ENCODE peak calls at places on chromosomes 3 and 15, in ten cellular contexts. A is heart right ventricle, F is IMR-90, M is GM23248, J is keratinocyte, D is ascending aorta, L is uterus, Q is PC-3, P is SJSA1, I is brain microvascular endothelial cell. B is an unnamed sample.

GRCh38 chr3:128491900-128492352 is 1.1 kb downstream of the GATA2 start:
- DNase-seq in A (no peak), F (no peak), M (no peak), J (no peak), D (peak), L (peak), Q (no peak), P (no peak), I (no peak), B (no peak)

GRCh38 chr3:126319701-126320295 is 37.4 kb downstream of the KLF15 start:
- DNase-seq in A (no peak), F (no peak), M (no peak), J (no peak), D (peak), L (no peak), Q (no peak), P (no peak), I (no peak), B (peak)

GRCh38 chr15:33913459-33913858 is 54.8 kb upstream of the CHRM5 start:
- DNase-seq in A (no peak), F (peak), M (peak), J (no peak), D (no peak), L (no peak), Q (peak), P (no peak), I (no peak), B (no peak)

GRCh38 chr15:36334059-36334458 is 245.4 kb upstream of the CDIN1 start:
- DNase-seq in A (no peak), F (peak), M (peak), J (no peak), D (no peak), L (no peak), Q (peak), P (peak), I (peak), B (no peak)

GRCh38 chr15:80766275-80766674 is 12.9 kb upstream of the CEMIP start:
- DNase-seq in A (no peak), F (no peak), M (no peak), J (no peak), D (no peak), L (no peak), Q (no peak), P (no peak), I (no peak), B (no peak)

GRCh38 chr3:134545818-134546217 is 60.0 kb downstream of the CEP63 start:
- DNase-seq in A (no peak), F (no peak), M (no peak), J (no peak), D (no peak), L (no peak), Q (no peak), P (no peak), I (no peak), B (no peak)

GRCh38 chr3:13053425-13053824 is 19.8 kb downstream of the IQSEC1 start:
- DNase-seq in A (no peak), F (no peak), M (no peak), J (no peak), D (no peak), L (no peak), Q (no peak), P (no peak), I (no peak), B (no peak)

GRCh38 chr3:106943071-106943470 is 434.2 kb upstream of the CCDC54 start:
- DNase-seq in A (no peak), F (peak), M (peak), J (no peak), D (no peak), L (no peak), Q (no peak), P (no peak), I (no peak), B (no peak)

GRCh38 chr3:52240059-52240885 is 1.3 kb upstream of the TWF2 start:
- DNase-seq in A (peak), F (peak), M (peak), J (peak), D (peak), L (peak), Q (peak), P (no peak), I (peak), B (peak)

GRCh38 chr3:184604039-184604955 is 42.7 kb downstream of the EPHB3 start:
- DNase-seq in A (no peak), F (no peak), M (peak), J (no peak), D (no peak), L (no peak), Q (no peak), P (no peak), I (no peak), B (peak)

GRCh38 chr15:73926191-73927002 is at the start of gene LOXL1:
- DNase-seq in A (peak), F (peak), M (peak), J (no peak), D (peak), L (peak), Q (peak), P (peak), I (peak), B (peak)

GRCh38 chr3:127014536-127015281 is 31.8 kb downstream of the PLXNA1 start:
- DNase-seq in A (no peak), F (no peak), M (no peak), J (no peak), D (no peak), L (no peak), Q (no peak), P (no peak), I (no peak), B (no peak)

GRCh38 chr3:242986-243706 is 46.6 kb downstream of the CHL1 start:
- DNase-seq in A (no peak), F (peak), M (peak), J (no peak), D (no peak), L (no peak), Q (peak), P (no peak), I (no peak), B (no peak)

GRCh38 chr3:16070707-16071106 is 103.8 kb upstream of the GALNT15 start:
- DNase-seq in A (no peak), F (no peak), M (no peak), J (no peak), D (no peak), L (no peak), Q (no peak), P (no peak), I (no peak), B (no peak)

GRCh38 chr3:106711650-106712049 is 665.6 kb upstream of the CCDC54 start:
- DNase-seq in A (no peak), F (peak), M (peak), J (no peak), D (no peak), L (no peak), Q (no peak), P (peak), I (no peak), B (no peak)

GRCh38 chr3:109687626-109688025 is 350.3 kb upstream of the DPPA4 start:
- DNase-seq in A (no peak), F (no peak), M (no peak), J (no peak), D (no peak), L (no peak), Q (no peak), P (no peak), I (no peak), B (no peak)

GRCh38 chr15:56757884-56758283 is 24.6 kb upstream of the ZNF280D start:
- DNase-seq in A (no peak), F (no peak), M (no peak), J (no peak), D (no peak), L (no peak), Q (no peak), P (no peak), I (no peak), B (no peak)
- H3K27ac ChIP-seq in A (no peak), F (no peak), M (no peak), J (no peak), D (no peak), L (no peak), Q (no peak), P (peak), I (no peak), B (no peak)

GRCh38 chr15:69452702-69453513 is at the start of gene RPLP1:
- DNase-seq in A (peak), F (peak), M (peak), J (no peak), D (peak), L (peak), Q (peak), P (peak), I (peak), B (peak)
- H3K27ac ChIP-seq in A (peak), F (peak), M (peak), J (peak), D (peak), L (peak), Q (peak), P (peak), I (peak), B (peak)

GRCh38 chr15:92886229-92886628 is 13.9 kb upstream of the CHD2 start:
- DNase-seq in A (no peak), F (no peak), M (peak), J (no peak), D (no peak), L (no peak), Q (no peak), P (no peak), I (no peak), B (no peak)
- H3K27ac ChIP-seq in A (peak), F (no peak), M (peak), J (peak), D (peak), L (peak), Q (no peak), P (no peak), I (no peak), B (no peak)

GRCh38 chr15:56835598-56836275 is 82.7 kb upstream of the TCF12 start:
- DNase-seq in A (peak), F (peak), M (peak), J (no peak), D (no peak), L (peak), Q (no peak), P (no peak), I (no peak), B (peak)
- H3K27ac ChIP-seq in A (no peak), F (no peak), M (no peak), J (no peak), D (no peak), L (peak), Q (no peak), P (no peak), I (no peak), B (no peak)

GRCh38 chr15:67606742-67607141 is 64.2 kb downstream of the MAP2K5 start:
- DNase-seq in A (no peak), F (no peak), M (no peak), J (no peak), D (no peak), L (no peak), Q (no peak), P (no peak), I (no peak), B (no peak)

GRCh38 chr15:67603063-67603462 is 60.6 kb downstream of the MAP2K5 start:
- DNase-seq in A (no peak), F (no peak), M (no peak), J (no peak), D (no peak), L (no peak), Q (no peak), P (no peak), I (no peak), B (no peak)

GRCh38 chr15:67595572-67595971 is 53.1 kb downstream of the MAP2K5 start:
- DNase-seq in A (no peak), F (no peak), M (no peak), J (no peak), D (no peak), L (no peak), Q (no peak), P (no peak), I (no peak), B (no peak)

DNA sequence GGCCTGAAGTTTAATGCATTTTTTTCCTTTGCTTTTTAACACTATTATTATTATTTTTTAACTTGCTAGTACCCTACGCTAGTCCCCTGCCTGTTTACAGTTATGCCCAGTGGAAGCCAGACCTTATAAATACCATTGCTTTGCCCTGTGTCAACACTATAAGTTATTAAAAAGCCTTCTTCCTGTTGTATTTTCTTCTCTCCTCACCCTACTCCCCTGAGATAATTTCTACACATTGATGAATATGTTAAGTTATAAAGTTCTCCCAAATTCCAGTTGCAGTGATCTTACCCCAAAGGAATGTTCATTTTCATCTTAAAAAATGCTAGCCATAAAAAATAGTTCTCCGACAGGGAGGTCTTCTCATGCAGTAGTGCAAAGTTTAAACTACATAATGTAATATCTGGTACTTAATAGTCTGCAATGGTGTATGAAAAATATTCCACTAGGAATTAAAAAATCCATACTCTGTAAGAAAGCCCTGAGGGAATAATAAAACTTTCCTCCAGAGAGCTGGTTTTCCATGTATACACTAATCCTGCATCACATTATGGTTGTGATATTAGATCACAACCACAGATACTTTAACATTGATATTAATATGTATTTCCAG is 58.6 kb downstream of the MAP2K5 start:
- DNase-seq in A (no peak), F (peak), M (no peak), J (no peak), D (no peak), L (no peak), Q (peak), P (peak), I (no peak), B (no peak)
- H3K27ac ChIP-seq in A (no peak), F (no peak), M (no peak), J (no peak), D (no peak), L (no peak), Q (no peak), P (no peak), I (no peak), B (no peak)

DNA sequence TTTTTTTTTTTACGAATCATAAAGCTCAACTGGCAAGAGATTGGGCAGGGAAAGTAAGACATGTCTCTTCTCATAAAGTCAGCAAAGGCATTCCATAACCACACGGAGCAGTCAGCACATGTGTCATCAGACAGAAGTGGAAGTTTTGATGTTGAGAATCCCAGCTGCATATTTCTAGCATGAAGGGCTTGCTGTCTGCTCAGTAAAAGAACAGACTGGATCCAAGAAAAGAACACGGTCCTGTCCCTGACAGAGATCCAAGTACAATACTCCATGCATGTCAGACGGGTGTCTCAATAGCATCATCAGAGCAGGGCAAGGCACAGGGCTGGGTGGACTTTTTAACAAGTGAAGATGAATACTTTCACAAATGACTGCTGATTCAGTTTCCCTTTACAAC is 38.2 kb downstream of the ABI3BP start:
- DNase-seq in A (peak), F (peak), M (peak), J (peak), D (peak), L (peak), Q (peak), P (no peak), I (peak), B (no peak)
- H3K27ac ChIP-seq in A (peak), F (peak), M (peak), J (peak), D (peak), L (peak), Q (no peak), P (no peak), I (peak), B (no peak)

DNA sequence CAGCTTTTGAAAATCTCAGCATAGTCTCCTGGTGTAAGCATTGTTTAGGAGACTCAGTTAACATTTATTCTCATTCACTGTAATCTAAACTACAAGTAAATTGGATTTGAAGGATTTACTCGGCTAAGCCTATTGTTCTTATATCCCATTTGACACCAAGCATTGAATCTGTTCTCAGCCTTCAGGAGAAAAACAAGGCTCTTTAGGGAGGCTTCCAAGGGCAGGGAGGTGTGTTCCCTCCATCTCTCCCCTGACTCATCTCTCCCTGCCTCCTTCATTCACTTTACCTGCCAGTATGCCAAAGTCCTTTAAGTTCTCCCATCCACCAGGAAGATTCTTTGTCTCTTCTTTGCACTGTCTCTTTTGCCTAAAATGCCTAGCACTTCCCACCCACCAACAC is 347.8 kb downstream of the MFSD1 start:
- DNase-seq in A (no peak), F (no peak), M (no peak), J (no peak), D (no peak), L (no peak), Q (no peak), P (no peak), I (no peak), B (no peak)
- H3K27ac ChIP-seq in A (no peak), F (no peak), M (no peak), J (no peak), D (no peak), L (no peak), Q (no peak), P (no peak), I (no peak), B (no peak)

B was measured in ovary.